ENCODE peak calls at places on chromosomes 13 and 19, in nine cellular contexts. One of them, this sample, is unnamed.

GRCh38 chr13:59689057-59689456 is 474.7 kb downstream of the DIAPH3 start:
- DNase-seq in activated gamma-delta T cell treated with anti-CD3 and anti-CD28 coated beads, Interleukin-2, amount 50 U/mL, for 16 hours: no peak
- DNase-seq in activated naive CD8-positive, alpha-beta T cell treated with anti-CD3 and anti-CD28 coated beads for 36 hours: no peak
- DNase-seq in B cell: no peak
- DNase-seq in stimulated activated CD8-positive, alpha-beta memory T cell treated with anti-CD3 and anti-CD28 coated beads, Interleukin-15, amount 100 ng/mL, for 1 hour: no peak
- DNase-seq in CD8-positive, alpha-beta memory T cell: no peak
- DNase-seq in fibroblast of the aortic adventitia: no peak
- DNase-seq in omental fat pad: no peak
- DNase-seq in NCI-H69: no peak
- DNase-seq in this sample: no peak

GRCh38 chr13:36214163-36214921 is at the start of gene SOHLH2:
- DNase-seq in B cell: no peak
- DNase-seq in activated gamma-delta T cell treated with anti-CD3 and anti-CD28 coated beads, Interleukin-2, amount 50 U/mL, for 16 hours: no peak
- DNase-seq in NCI-H69: no peak
- DNase-seq in activated naive CD8-positive, alpha-beta T cell treated with anti-CD3 and anti-CD28 coated beads for 36 hours: no peak
- DNase-seq in stimulated activated CD8-positive, alpha-beta memory T cell treated with anti-CD3 and anti-CD28 coated beads, Interleukin-15, amount 100 ng/mL, for 1 hour: no peak
- DNase-seq in omental fat pad: no peak
- DNase-seq in CD8-positive, alpha-beta memory T cell: peak; percentile 45
- DNase-seq in fibroblast of the aortic adventitia: no peak
- DNase-seq in this sample: no peak

GRCh38 chr19:47725759-47726401 is 12.7 kb downstream of the EHD2 start:
- DNase-seq in omental fat pad: no peak
- DNase-seq in B cell: no peak
- DNase-seq in fibroblast of the aortic adventitia: no peak
- DNase-seq in activated naive CD8-positive, alpha-beta T cell treated with anti-CD3 and anti-CD28 coated beads for 36 hours: no peak
- DNase-seq in CD8-positive, alpha-beta memory T cell: no peak
- DNase-seq in NCI-H69: peak; percentile 17
- DNase-seq in stimulated activated CD8-positive, alpha-beta memory T cell treated with anti-CD3 and anti-CD28 coated beads, Interleukin-15, amount 100 ng/mL, for 1 hour: no peak
- DNase-seq in activated gamma-delta T cell treated with anti-CD3 and anti-CD28 coated beads, Interleukin-2, amount 50 U/mL, for 16 hours: no peak
- DNase-seq in this sample: no peak

GRCh38 chr13:97367016-97367415 is 67.0 kb upstream of the RAP2A start:
- DNase-seq in stimulated activated CD8-positive, alpha-beta memory T cell treated with anti-CD3 and anti-CD28 coated beads, Interleukin-15, amount 100 ng/mL, for 1 hour: no peak
- DNase-seq in fibroblast of the aortic adventitia: no peak
- DNase-seq in NCI-H69: no peak
- DNase-seq in B cell: no peak
- DNase-seq in omental fat pad: no peak
- DNase-seq in CD8-positive, alpha-beta memory T cell: no peak
- DNase-seq in activated gamma-delta T cell treated with anti-CD3 and anti-CD28 coated beads, Interleukin-2, amount 50 U/mL, for 16 hours: no peak
- DNase-seq in activated naive CD8-positive, alpha-beta T cell treated with anti-CD3 and anti-CD28 coated beads for 36 hours: no peak
- DNase-seq in this sample: no peak

GRCh38 chr19:57719901-57720519 is 7.4 kb downstream of the ZNF671 start:
- DNase-seq in stimulated activated CD8-positive, alpha-beta memory T cell treated with anti-CD3 and anti-CD28 coated beads, Interleukin-15, amount 100 ng/mL, for 1 hour: no peak
- DNase-seq in CD8-positive, alpha-beta memory T cell: no peak
- DNase-seq in NCI-H69: peak; percentile 86
- DNase-seq in activated gamma-delta T cell treated with anti-CD3 and anti-CD28 coated beads, Interleukin-2, amount 50 U/mL, for 16 hours: no peak
- DNase-seq in B cell: no peak
- DNase-seq in activated naive CD8-positive, alpha-beta T cell treated with anti-CD3 and anti-CD28 coated beads for 36 hours: no peak
- DNase-seq in fibroblast of the aortic adventitia: no peak
- DNase-seq in omental fat pad: no peak
- DNase-seq in this sample: no peak

GRCh38 chr19:16293133-16294085 is 31.2 kb upstream of the KLF2 start:
- DNase-seq in activated gamma-delta T cell treated with anti-CD3 and anti-CD28 coated beads, Interleukin-2, amount 50 U/mL, for 16 hours: no peak
- DNase-seq in fibroblast of the aortic adventitia: peak; percentile 100
- DNase-seq in activated naive CD8-positive, alpha-beta T cell treated with anti-CD3 and anti-CD28 coated beads for 36 hours: no peak
- DNase-seq in NCI-H69: no peak
- DNase-seq in omental fat pad: peak; percentile 51
- DNase-seq in B cell: no peak
- DNase-seq in CD8-positive, alpha-beta memory T cell: no peak
- DNase-seq in stimulated activated CD8-positive, alpha-beta memory T cell treated with anti-CD3 and anti-CD28 coated beads, Interleukin-15, amount 100 ng/mL, for 1 hour: no peak
- DNase-seq in this sample: peak; percentile 46

GRCh38 chr13:99860736-99861135 is 110.8 kb downstream of the ZIC5 start:
- DNase-seq in CD8-positive, alpha-beta memory T cell: no peak
- DNase-seq in fibroblast of the aortic adventitia: no peak
- DNase-seq in stimulated activated CD8-positive, alpha-beta memory T cell treated with anti-CD3 and anti-CD28 coated beads, Interleukin-15, amount 100 ng/mL, for 1 hour: no peak
- DNase-seq in activated gamma-delta T cell treated with anti-CD3 and anti-CD28 coated beads, Interleukin-2, amount 50 U/mL, for 16 hours: no peak
- DNase-seq in NCI-H69: no peak
- DNase-seq in B cell: no peak
- DNase-seq in omental fat pad: no peak
- DNase-seq in activated naive CD8-positive, alpha-beta T cell treated with anti-CD3 and anti-CD28 coated beads for 36 hours: no peak
- DNase-seq in this sample: no peak

GRCh38 chr13:55266644-55267043 is 1874.1 kb upstream of the PRR20A start:
- DNase-seq in stimulated activated CD8-positive, alpha-beta memory T cell treated with anti-CD3 and anti-CD28 coated beads, Interleukin-15, amount 100 ng/mL, for 1 hour: no peak
- DNase-seq in NCI-H69: no peak
- DNase-seq in activated gamma-delta T cell treated with anti-CD3 and anti-CD28 coated beads, Interleukin-2, amount 50 U/mL, for 16 hours: no peak
- DNase-seq in B cell: no peak
- DNase-seq in CD8-positive, alpha-beta memory T cell: no peak
- DNase-seq in fibroblast of the aortic adventitia: no peak
- DNase-seq in omental fat pad: no peak
- DNase-seq in activated naive CD8-positive, alpha-beta T cell treated with anti-CD3 and anti-CD28 coated beads for 36 hours: no peak
- DNase-seq in this sample: no peak

GRCh38 chr19:14786421-14786851 is 8.1 kb upstream of the ADGRE2 start:
- DNase-seq in CD8-positive, alpha-beta memory T cell: no peak
- DNase-seq in fibroblast of the aortic adventitia: no peak
- DNase-seq in stimulated activated CD8-positive, alpha-beta memory T cell treated with anti-CD3 and anti-CD28 coated beads, Interleukin-15, amount 100 ng/mL, for 1 hour: no peak
- DNase-seq in activated gamma-delta T cell treated with anti-CD3 and anti-CD28 coated beads, Interleukin-2, amount 50 U/mL, for 16 hours: no peak
- DNase-seq in omental fat pad: no peak
- DNase-seq in activated naive CD8-positive, alpha-beta T cell treated with anti-CD3 and anti-CD28 coated beads for 36 hours: peak; percentile 14
- DNase-seq in NCI-H69: peak; percentile 23
- DNase-seq in B cell: peak; percentile 61
- DNase-seq in this sample: no peak

GRCh38 chr19:17542042-17542441 is 13.4 kb upstream of the COLGALT1 start:
- DNase-seq in activated gamma-delta T cell treated with anti-CD3 and anti-CD28 coated beads, Interleukin-2, amount 50 U/mL, for 16 hours: no peak
- DNase-seq in NCI-H69: no peak
- DNase-seq in omental fat pad: no peak
- DNase-seq in B cell: no peak
- DNase-seq in activated naive CD8-positive, alpha-beta T cell treated with anti-CD3 and anti-CD28 coated beads for 36 hours: no peak
- DNase-seq in fibroblast of the aortic adventitia: no peak
- DNase-seq in stimulated activated CD8-positive, alpha-beta memory T cell treated with anti-CD3 and anti-CD28 coated beads, Interleukin-15, amount 100 ng/mL, for 1 hour: no peak
- DNase-seq in CD8-positive, alpha-beta memory T cell: no peak
- DNase-seq in this sample: no peak

GRCh38 chr19:33864311-33864850 is 67.7 kb downstream of the KCTD15 start:
- DNase-seq in fibroblast of the aortic adventitia: no peak
- DNase-seq in activated gamma-delta T cell treated with anti-CD3 and anti-CD28 coated beads, Interleukin-2, amount 50 U/mL, for 16 hours: no peak
- DNase-seq in stimulated activated CD8-positive, alpha-beta memory T cell treated with anti-CD3 and anti-CD28 coated beads, Interleukin-15, amount 100 ng/mL, for 1 hour: no peak
- DNase-seq in B cell: no peak
- DNase-seq in NCI-H69: peak; percentile 6
- DNase-seq in CD8-positive, alpha-beta memory T cell: no peak
- DNase-seq in activated naive CD8-positive, alpha-beta T cell treated with anti-CD3 and anti-CD28 coated beads for 36 hours: no peak
- DNase-seq in omental fat pad: no peak
- DNase-seq in this sample: no peak

GRCh38 chr19:29629836-29630534 is 23.9 kb downstream of the POP4 start:
- DNase-seq in B cell: no peak
- DNase-seq in CD8-positive, alpha-beta memory T cell: no peak
- DNase-seq in activated gamma-delta T cell treated with anti-CD3 and anti-CD28 coated beads, Interleukin-2, amount 50 U/mL, for 16 hours: no peak
- DNase-seq in NCI-H69: no peak
- DNase-seq in fibroblast of the aortic adventitia: no peak
- DNase-seq in activated naive CD8-positive, alpha-beta T cell treated with anti-CD3 and anti-CD28 coated beads for 36 hours: no peak
- DNase-seq in stimulated activated CD8-positive, alpha-beta memory T cell treated with anti-CD3 and anti-CD28 coated beads, Interleukin-15, amount 100 ng/mL, for 1 hour: no peak
- DNase-seq in omental fat pad: no peak
- DNase-seq in this sample: no peak

GRCh38 chr19:46963093-46963734 is 56.4 kb upstream of the NPAS1 start:
- DNase-seq in activated naive CD8-positive, alpha-beta T cell treated with anti-CD3 and anti-CD28 coated beads for 36 hours: no peak
- DNase-seq in CD8-positive, alpha-beta memory T cell: no peak
- DNase-seq in activated gamma-delta T cell treated with anti-CD3 and anti-CD28 coated beads, Interleukin-2, amount 50 U/mL, for 16 hours: no peak
- DNase-seq in B cell: no peak
- DNase-seq in omental fat pad: no peak
- DNase-seq in stimulated activated CD8-positive, alpha-beta memory T cell treated with anti-CD3 and anti-CD28 coated beads, Interleukin-15, amount 100 ng/mL, for 1 hour: no peak
- DNase-seq in fibroblast of the aortic adventitia: peak; percentile 95
- DNase-seq in NCI-H69: no peak
- DNase-seq in this sample: peak; percentile 94

GRCh38 chr13:46893820-46894533 is 2.9 kb downstream of the HTR2A start:
- DNase-seq in omental fat pad: peak; percentile 39
- DNase-seq in NCI-H69: peak; percentile 55
- DNase-seq in activated gamma-delta T cell treated with anti-CD3 and anti-CD28 coated beads, Interleukin-2, amount 50 U/mL, for 16 hours: peak; percentile 46
- DNase-seq in stimulated activated CD8-positive, alpha-beta memory T cell treated with anti-CD3 and anti-CD28 coated beads, Interleukin-15, amount 100 ng/mL, for 1 hour: peak; percentile 33
- DNase-seq in activated naive CD8-positive, alpha-beta T cell treated with anti-CD3 and anti-CD28 coated beads for 36 hours: peak; percentile 75
- DNase-seq in fibroblast of the aortic adventitia: peak; percentile 70
- DNase-seq in B cell: peak; percentile 85
- DNase-seq in CD8-positive, alpha-beta memory T cell: peak; percentile 67
- DNase-seq in this sample: no peak

GRCh38 chr13:56110751-56111150 is 1030.0 kb upstream of the PRR20A start:
- DNase-seq in fibroblast of the aortic adventitia: no peak
- DNase-seq in B cell: no peak
- DNase-seq in NCI-H69: no peak
- DNase-seq in activated naive CD8-positive, alpha-beta T cell treated with anti-CD3 and anti-CD28 coated beads for 36 hours: no peak
- DNase-seq in CD8-positive, alpha-beta memory T cell: no peak
- DNase-seq in omental fat pad: no peak
- DNase-seq in activated gamma-delta T cell treated with anti-CD3 and anti-CD28 coated beads, Interleukin-2, amount 50 U/mL, for 16 hours: no peak
- DNase-seq in stimulated activated CD8-positive, alpha-beta memory T cell treated with anti-CD3 and anti-CD28 coated beads, Interleukin-15, amount 100 ng/mL, for 1 hour: no peak
- DNase-seq in this sample: no peak

GRCh38 chr13:40381935-40382764 is 284.3 kb downstream of the FOXO1 start:
- DNase-seq in stimulated activated CD8-positive, alpha-beta memory T cell treated with anti-CD3 and anti-CD28 coated beads, Interleukin-15, amount 100 ng/mL, for 1 hour: no peak
- DNase-seq in NCI-H69: no peak
- DNase-seq in activated gamma-delta T cell treated with anti-CD3 and anti-CD28 coated beads, Interleukin-2, amount 50 U/mL, for 16 hours: no peak
- DNase-seq in CD8-positive, alpha-beta memory T cell: no peak
- DNase-seq in B cell: no peak
- DNase-seq in omental fat pad: no peak
- DNase-seq in fibroblast of the aortic adventitia: no peak
- DNase-seq in activated naive CD8-positive, alpha-beta T cell treated with anti-CD3 and anti-CD28 coated beads for 36 hours: no peak
- DNase-seq in this sample: no peak

GRCh38 chr13:46270416-46270815 is 58.7 kb downstream of the LRRC63 start:
- DNase-seq in stimulated activated CD8-positive, alpha-beta memory T cell treated with anti-CD3 and anti-CD28 coated beads, Interleukin-15, amount 100 ng/mL, for 1 hour: no peak
- DNase-seq in activated gamma-delta T cell treated with anti-CD3 and anti-CD28 coated beads, Interleukin-2, amount 50 U/mL, for 16 hours: no peak
- DNase-seq in fibroblast of the aortic adventitia: no peak
- DNase-seq in activated naive CD8-positive, alpha-beta T cell treated with anti-CD3 and anti-CD28 coated beads for 36 hours: no peak
- DNase-seq in B cell: no peak
- DNase-seq in NCI-H69: no peak
- DNase-seq in CD8-positive, alpha-beta memory T cell: no peak
- DNase-seq in omental fat pad: no peak
- DNase-seq in this sample: no peak

GRCh38 chr19:39448271-39448670 is 2.9 kb downstream of the SUPT5H start:
- DNase-seq in B cell: peak; percentile 59
- DNase-seq in NCI-H69: no peak
- DNase-seq in activated gamma-delta T cell treated with anti-CD3 and anti-CD28 coated beads, Interleukin-2, amount 50 U/mL, for 16 hours: no peak
- DNase-seq in fibroblast of the aortic adventitia: no peak
- DNase-seq in activated naive CD8-positive, alpha-beta T cell treated with anti-CD3 and anti-CD28 coated beads for 36 hours: peak; percentile 52
- DNase-seq in stimulated activated CD8-positive, alpha-beta memory T cell treated with anti-CD3 and anti-CD28 coated beads, Interleukin-15, amount 100 ng/mL, for 1 hour: no peak
- DNase-seq in CD8-positive, alpha-beta memory T cell: no peak
- DNase-seq in omental fat pad: no peak
- DNase-seq in this sample: no peak

GRCh38 chr13:79900356-79900755 is 419.4 kb downstream of the NDFIP2 start:
- DNase-seq in fibroblast of the aortic adventitia: no peak
- DNase-seq in B cell: no peak
- DNase-seq in omental fat pad: no peak
- DNase-seq in CD8-positive, alpha-beta memory T cell: no peak
- DNase-seq in activated gamma-delta T cell treated with anti-CD3 and anti-CD28 coated beads, Interleukin-2, amount 50 U/mL, for 16 hours: no peak
- DNase-seq in stimulated activated CD8-positive, alpha-beta memory T cell treated with anti-CD3 and anti-CD28 coated beads, Interleukin-15, amount 100 ng/mL, for 1 hour: no peak
- DNase-seq in activated naive CD8-positive, alpha-beta T cell treated with anti-CD3 and anti-CD28 coated beads for 36 hours: no peak
- DNase-seq in NCI-H69: no peak
- DNase-seq in this sample: no peak

GRCh38 chr13:71454509-71454908 is 412.5 kb downstream of the DACH1 start:
- DNase-seq in NCI-H69: peak; percentile 51
- DNase-seq in CD8-positive, alpha-beta memory T cell: no peak
- DNase-seq in B cell: no peak
- DNase-seq in omental fat pad: no peak
- DNase-seq in activated naive CD8-positive, alpha-beta T cell treated with anti-CD3 and anti-CD28 coated beads for 36 hours: no peak
- DNase-seq in stimulated activated CD8-positive, alpha-beta memory T cell treated with anti-CD3 and anti-CD28 coated beads, Interleukin-15, amount 100 ng/mL, for 1 hour: no peak
- DNase-seq in fibroblast of the aortic adventitia: no peak
- DNase-seq in activated gamma-delta T cell treated with anti-CD3 and anti-CD28 coated beads, Interleukin-2, amount 50 U/mL, for 16 hours: no peak
- DNase-seq in this sample: no peak

GRCh38 chr19:16335226-16335625 is 10.6 kb downstream of the KLF2 start:
- DNase-seq in NCI-H69: no peak
- DNase-seq in activated gamma-delta T cell treated with anti-CD3 and anti-CD28 coated beads, Interleukin-2, amount 50 U/mL, for 16 hours: no peak
- DNase-seq in omental fat pad: no peak
- DNase-seq in fibroblast of the aortic adventitia: no peak
- DNase-seq in B cell: no peak
- DNase-seq in CD8-positive, alpha-beta memory T cell: no peak
- DNase-seq in activated naive CD8-positive, alpha-beta T cell treated with anti-CD3 and anti-CD28 coated beads for 36 hours: no peak
- DNase-seq in stimulated activated CD8-positive, alpha-beta memory T cell treated with anti-CD3 and anti-CD28 coated beads, Interleukin-15, amount 100 ng/mL, for 1 hour: no peak
- DNase-seq in this sample: no peak

GRCh38 chr13:22000191-22000590 is 329.3 kb downstream of the FGF9 start:
- DNase-seq in B cell: no peak
- DNase-seq in NCI-H69: no peak
- DNase-seq in activated gamma-delta T cell treated with anti-CD3 and anti-CD28 coated beads, Interleukin-2, amount 50 U/mL, for 16 hours: no peak
- DNase-seq in CD8-positive, alpha-beta memory T cell: no peak
- DNase-seq in activated naive CD8-positive, alpha-beta T cell treated with anti-CD3 and anti-CD28 coated beads for 36 hours: no peak
- DNase-seq in omental fat pad: no peak
- DNase-seq in stimulated activated CD8-positive, alpha-beta memory T cell treated with anti-CD3 and anti-CD28 coated beads, Interleukin-15, amount 100 ng/mL, for 1 hour: no peak
- DNase-seq in fibroblast of the aortic adventitia: no peak
- DNase-seq in this sample: no peak

GRCh38 chr19:34173145-34173956 is 1.0 kb downstream of the LSM14A start:
- DNase-seq in stimulated activated CD8-positive, alpha-beta memory T cell treated with anti-CD3 and anti-CD28 coated beads, Interleukin-15, amount 100 ng/mL, for 1 hour: peak; percentile 2
- DNase-seq in omental fat pad: no peak
- DNase-seq in activated naive CD8-positive, alpha-beta T cell treated with anti-CD3 and anti-CD28 coated beads for 36 hours: peak; percentile 22
- DNase-seq in B cell: no peak
- DNase-seq in fibroblast of the aortic adventitia: peak; percentile 55
- DNase-seq in CD8-positive, alpha-beta memory T cell: no peak
- DNase-seq in activated gamma-delta T cell treated with anti-CD3 and anti-CD28 coated beads, Interleukin-2, amount 50 U/mL, for 16 hours: peak; percentile 4
- DNase-seq in NCI-H69: peak; percentile 70
- DNase-seq in this sample: no peak

GRCh38 chr19:41088151-41088550 is at the start of gene CYP2A13:
- DNase-seq in activated naive CD8-positive, alpha-beta T cell treated with anti-CD3 and anti-CD28 coated beads for 36 hours: no peak
- DNase-seq in NCI-H69: no peak
- DNase-seq in activated gamma-delta T cell treated with anti-CD3 and anti-CD28 coated beads, Interleukin-2, amount 50 U/mL, for 16 hours: no peak
- DNase-seq in omental fat pad: no peak
- DNase-seq in fibroblast of the aortic adventitia: no peak
- DNase-seq in B cell: no peak
- DNase-seq in stimulated activated CD8-positive, alpha-beta memory T cell treated with anti-CD3 and anti-CD28 coated beads, Interleukin-15, amount 100 ng/mL, for 1 hour: no peak
- DNase-seq in CD8-positive, alpha-beta memory T cell: no peak
- DNase-seq in this sample: no peak

GRCh38 chr19:3249408-3249807 is 24.9 kb downstream of the CELF5 start:
- DNase-seq in B cell: no peak
- DNase-seq in activated naive CD8-positive, alpha-beta T cell treated with anti-CD3 and anti-CD28 coated beads for 36 hours: peak; percentile 23
- DNase-seq in omental fat pad: no peak
- DNase-seq in stimulated activated CD8-positive, alpha-beta memory T cell treated with anti-CD3 and anti-CD28 coated beads, Interleukin-15, amount 100 ng/mL, for 1 hour: no peak
- DNase-seq in activated gamma-delta T cell treated with anti-CD3 and anti-CD28 coated beads, Interleukin-2, amount 50 U/mL, for 16 hours: no peak
- DNase-seq in NCI-H69: peak; percentile 39
- DNase-seq in fibroblast of the aortic adventitia: no peak
- DNase-seq in CD8-positive, alpha-beta memory T cell: no peak
- DNase-seq in this sample: no peak

GRCh38 chr13:109740721-109741120 is 45.7 kb downstream of the IRS2 start:
- DNase-seq in omental fat pad: no peak
- DNase-seq in activated naive CD8-positive, alpha-beta T cell treated with anti-CD3 and anti-CD28 coated beads for 36 hours: no peak
- DNase-seq in CD8-positive, alpha-beta memory T cell: no peak
- DNase-seq in stimulated activated CD8-positive, alpha-beta memory T cell treated with anti-CD3 and anti-CD28 coated beads, Interleukin-15, amount 100 ng/mL, for 1 hour: no peak
- DNase-seq in NCI-H69: no peak
- DNase-seq in activated gamma-delta T cell treated with anti-CD3 and anti-CD28 coated beads, Interleukin-2, amount 50 U/mL, for 16 hours: no peak
- DNase-seq in B cell: no peak
- DNase-seq in fibroblast of the aortic adventitia: no peak
- DNase-seq in this sample: no peak

GRCh38 chr19:3479819-3480215 is 508 bp downstream of the SMIM24 start:
- DNase-seq in activated gamma-delta T cell treated with anti-CD3 and anti-CD28 coated beads, Interleukin-2, amount 50 U/mL, for 16 hours: no peak
- DNase-seq in fibroblast of the aortic adventitia: no peak
- DNase-seq in B cell: peak; percentile 49
- DNase-seq in CD8-positive, alpha-beta memory T cell: no peak
- DNase-seq in activated naive CD8-positive, alpha-beta T cell treated with anti-CD3 and anti-CD28 coated beads for 36 hours: peak; percentile 43
- DNase-seq in NCI-H69: peak; percentile 71
- DNase-seq in omental fat pad: no peak
- DNase-seq in stimulated activated CD8-positive, alpha-beta memory T cell treated with anti-CD3 and anti-CD28 coated beads, Interleukin-15, amount 100 ng/mL, for 1 hour: no peak
- DNase-seq in this sample: no peak

GRCh38 chr13:99078014-99078771 is 100.3 kb upstream of the DOCK9 start:
- DNase-seq in NCI-H69: no peak
- DNase-seq in fibroblast of the aortic adventitia: no peak
- DNase-seq in stimulated activated CD8-positive, alpha-beta memory T cell treated with anti-CD3 and anti-CD28 coated beads, Interleukin-15, amount 100 ng/mL, for 1 hour: no peak
- DNase-seq in B cell: no peak
- DNase-seq in CD8-positive, alpha-beta memory T cell: no peak
- DNase-seq in omental fat pad: no peak
- DNase-seq in activated gamma-delta T cell treated with anti-CD3 and anti-CD28 coated beads, Interleukin-2, amount 50 U/mL, for 16 hours: no peak
- DNase-seq in activated naive CD8-positive, alpha-beta T cell treated with anti-CD3 and anti-CD28 coated beads for 36 hours: no peak
- DNase-seq in this sample: no peak

GRCh38 chr19:10206226-10206873 is 11.6 kb upstream of the DNMT1 start:
- DNase-seq in activated naive CD8-positive, alpha-beta T cell treated with anti-CD3 and anti-CD28 coated beads for 36 hours: no peak
- DNase-seq in CD8-positive, alpha-beta memory T cell: no peak
- DNase-seq in omental fat pad: no peak
- DNase-seq in B cell: no peak
- DNase-seq in stimulated activated CD8-positive, alpha-beta memory T cell treated with anti-CD3 and anti-CD28 coated beads, Interleukin-15, amount 100 ng/mL, for 1 hour: no peak
- DNase-seq in NCI-H69: no peak
- DNase-seq in fibroblast of the aortic adventitia: peak; percentile 78
- DNase-seq in activated gamma-delta T cell treated with anti-CD3 and anti-CD28 coated beads, Interleukin-2, amount 50 U/mL, for 16 hours: no peak
- DNase-seq in this sample: no peak

GRCh38 chr19:39474139-39474620 is 6.5 kb upstream of the TIMM50 start:
- DNase-seq in CD8-positive, alpha-beta memory T cell: peak; percentile 80
- DNase-seq in B cell: peak; percentile 81
- DNase-seq in fibroblast of the aortic adventitia: peak; percentile 28
- DNase-seq in activated gamma-delta T cell treated with anti-CD3 and anti-CD28 coated beads, Interleukin-2, amount 50 U/mL, for 16 hours: peak; percentile 60
- DNase-seq in activated naive CD8-positive, alpha-beta T cell treated with anti-CD3 and anti-CD28 coated beads for 36 hours: peak; percentile 62
- DNase-seq in NCI-H69: peak; percentile 64
- DNase-seq in stimulated activated CD8-positive, alpha-beta memory T cell treated with anti-CD3 and anti-CD28 coated beads, Interleukin-15, amount 100 ng/mL, for 1 hour: peak; percentile 58
- DNase-seq in omental fat pad: peak; percentile 62
- DNase-seq in this sample: no peak

GRCh38 chr19:56595548-56595899 is 422 bp downstream of the ZNF71 start:
- DNase-seq in activated naive CD8-positive, alpha-beta T cell treated with anti-CD3 and anti-CD28 coated beads for 36 hours: no peak
- DNase-seq in NCI-H69: no peak
- DNase-seq in B cell: no peak
- DNase-seq in stimulated activated CD8-positive, alpha-beta memory T cell treated with anti-CD3 and anti-CD28 coated beads, Interleukin-15, amount 100 ng/mL, for 1 hour: no peak
- DNase-seq in fibroblast of the aortic adventitia: no peak
- DNase-seq in omental fat pad: no peak
- DNase-seq in activated gamma-delta T cell treated with anti-CD3 and anti-CD28 coated beads, Interleukin-2, amount 50 U/mL, for 16 hours: no peak
- DNase-seq in CD8-positive, alpha-beta memory T cell: no peak
- DNase-seq in this sample: no peak

This sample was measured in brain pericyte.